ENCODE peak calls at places on chromosomes 5 and 9, in five cellular contexts. F is right lobe of liver, Y is A549, N is adrenal gland, T is Peyer's patch. I is an unnamed sample. For H3K9me3, the result is how much of the 10 kb centered on the place peaks cover.

GRCh38 chr5:150044334-150044681 is 42.0 kb downstream of the CSF1R start:
- DNase-seq in F (no peak), Y (no peak), T (no peak), N (no peak), I (no peak)

GRCh38 chr5:100890514-100891008 is 12.5 kb downstream of the ST8SIA4 start:
- DNase-seq in Y (peak), N (no peak), T (no peak), F (no peak), I (no peak)

GRCh38 chr9:94600715-94601114 is 7.1 kb upstream of the FBP2 start:
- DNase-seq in T (no peak), F (no peak), Y (no peak), N (no peak), I (no peak)

GRCh38 chr9:91809581-91810285 is 140.3 kb downstream of the ROR2 start:
- DNase-seq in N (peak), T (no peak), Y (no peak), F (no peak), I (no peak)

GRCh38 chr5:139167952-139168720 is 30.0 kb downstream of the SIL1 start:
- DNase-seq in Y (no peak), N (no peak), T (no peak), F (no peak), I (no peak)

GRCh38 chr5:154712518-154713437 is 42.4 kb upstream of the LARP1 start:
- DNase-seq in N (no peak), F (no peak), T (peak), Y (no peak), I (peak)

GRCh38 chr9:99637640-99638039 is 184.0 kb upstream of the NR4A3 start:
- DNase-seq in Y (no peak), F (no peak), T (no peak), N (no peak), I (no peak)

GRCh38 chr9:100686420-100686819 is 108.5 kb downstream of the CAVIN4 start:
- DNase-seq in N (no peak), F (no peak), Y (no peak), T (no peak), I (no peak)

GRCh38 chr9:89603629-89604462 is 966 bp upstream of the GADD45G start:
- DNase-seq in F (peak), Y (peak), N (peak), T (peak), I (peak)

GRCh38 chr5:115543931-115544370 is 624 bp downstream of the FEM1C start:
- DNase-seq in N (peak), F (peak), Y (peak), T (peak), I (peak)

GRCh38 chr5:145887217-145887616 is 14.4 kb upstream of the GRXCR2 start:
- DNase-seq in T (no peak), Y (peak), N (no peak), F (no peak), I (no peak)

GRCh38 chr9:7237473-7238243 is 479.9 kb downstream of the KDM4C start:
- DNase-seq in F (no peak), N (no peak), T (no peak), Y (no peak), I (no peak)

GRCh38 chr5:123672067-123672466 is 160.1 kb downstream of the CSNK1G3 start:
- DNase-seq in Y (no peak), N (no peak), F (no peak), T (no peak), I (no peak)

GRCh38 chr5:158991391-158991790 is 108.3 kb downstream of the EBF1 start:
- DNase-seq in N (no peak), F (no peak), Y (no peak), T (no peak), I (no peak)

GRCh38 chr9:17993009-17993408 is 414.1 kb downstream of the SH3GL2 start:
- DNase-seq in F (no peak), N (no peak), T (no peak), Y (no peak), I (no peak)

GRCh38 chr5:88880196-88880595 is 2.8 kb downstream of the MEF2C start:
- DNase-seq in F (no peak), N (no peak), Y (no peak), T (no peak), I (no peak)

GRCh38 chr9:109098221-109098959 is 21.4 kb downstream of the TMEM245 start:
- DNase-seq in Y (peak), F (no peak), N (peak), T (no peak), I (peak)

GRCh38 chr5:156824800-156825199 is 25.3 kb upstream of the PPP1R2B start:
- DNase-seq in T (no peak), N (no peak), F (no peak), Y (peak), I (no peak)

GRCh38 chr9:95407524-95407923 is 90.0 kb upstream of the FANCC start:
- DNase-seq in T (no peak), Y (no peak), F (no peak), N (no peak), I (no peak)

GRCh38 chr9:133950206-133950915 is 41.8 kb downstream of the VAV2 start:
- DNase-seq in F (peak), Y (no peak), T (no peak), N (no peak), I (no peak)
- TF ChIP-seq POLR2A in F (no peak), Y (no peak), T (no peak), N (no peak), I (no peak)

GRCh38 chr5:12592228-12592627 is 688.0 kb upstream of the CTNND2 start:
- DNase-seq in F (no peak), Y (no peak), N (no peak), T (no peak), I (no peak)

GRCh38 chr5:12586406-12586805 is 682.2 kb upstream of the CTNND2 start:
- DNase-seq in F (no peak), N (no peak), T (no peak), Y (no peak), I (no peak)
- H3K9me3 ChIP-seq in F (under half), N (under half), T (under half), Y (under half), I (under half)

GRCh38 chr9:70411930-70412677 is 2.4 kb downstream of the KLF9 start:
- DNase-seq in N (peak), T (peak), Y (no peak), F (peak), I (peak)
- TF ChIP-seq POLR2A in N (peak), T (peak), Y (no peak), F (peak), I (no peak)

GRCh38 chr9:96762562-96762961 is 15.3 kb downstream of the ZNF510 start:
- DNase-seq in Y (peak), T (no peak), F (no peak), N (no peak), I (no peak)
- H3K9me3 ChIP-seq in Y (half or more), T (under half), F (under half), N (half or more), I (under half)

GRCh38 chr9:115211413-115212204 is 93.7 kb upstream of the TNC start:
- DNase-seq in T (no peak), Y (no peak), N (no peak), F (no peak), I (no peak)

GRCh38 chr9:115207003-115207837 is 89.3 kb upstream of the TNC start:
- DNase-seq in T (no peak), Y (no peak), N (no peak), F (no peak), I (no peak)

GRCh38 chr9:115210699-115211098 is 92.7 kb upstream of the TNC start:
- DNase-seq in N (no peak), T (no peak), Y (no peak), F (no peak), I (no peak)

GRCh38 chr9:115208503-115208902 is 90.5 kb upstream of the TNC start:
- DNase-seq in T (no peak), N (no peak), F (no peak), Y (no peak), I (no peak)

DNA sequence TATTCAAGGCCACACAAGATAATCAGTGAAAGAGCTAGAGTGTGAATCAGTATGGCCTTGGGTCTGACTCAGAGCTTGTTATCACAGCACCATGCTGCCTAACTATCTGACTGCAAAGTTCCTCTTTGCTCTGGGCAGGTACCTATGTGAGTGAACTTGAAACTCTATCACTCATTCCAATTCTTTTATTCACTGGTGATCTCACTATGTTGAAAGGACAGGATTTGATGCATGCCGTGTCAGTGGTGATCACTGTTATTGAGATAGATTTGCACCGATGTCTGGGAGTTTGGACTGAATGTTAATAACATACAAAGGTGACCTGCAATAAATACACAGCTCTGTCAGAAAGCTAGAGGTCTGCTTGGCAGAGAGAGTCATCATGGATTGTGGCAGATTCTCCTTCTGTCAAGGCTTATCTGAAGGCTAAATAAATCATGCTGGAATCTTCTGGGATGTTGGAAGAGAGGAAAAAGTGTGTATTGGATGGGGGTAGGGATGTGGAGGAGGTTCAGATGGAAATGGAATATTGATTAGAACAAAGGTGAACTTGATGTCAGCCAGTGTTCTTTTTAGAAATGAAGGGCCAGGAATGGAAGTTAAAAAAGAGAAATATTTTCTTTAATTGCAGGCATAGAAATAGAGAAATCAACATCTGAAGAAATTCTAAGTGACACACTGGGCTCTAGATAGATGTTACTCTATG is 91.8 kb upstream of the TNC start:
- DNase-seq in N (no peak), Y (peak), T (peak), F (no peak), I (no peak)
- TF ChIP-seq POLR2A in N (no peak), Y (no peak), T (no peak), F (no peak), I (no peak)

GRCh38 chr5:112386716-112387115 is 32.4 kb downstream of the EPB41L4A start:
- DNase-seq in T (no peak), F (no peak), N (no peak), Y (no peak), I (no peak)
- H3K9me3 ChIP-seq in T (under half), F (under half), N (under half), Y (under half), I (under half)

DNA sequence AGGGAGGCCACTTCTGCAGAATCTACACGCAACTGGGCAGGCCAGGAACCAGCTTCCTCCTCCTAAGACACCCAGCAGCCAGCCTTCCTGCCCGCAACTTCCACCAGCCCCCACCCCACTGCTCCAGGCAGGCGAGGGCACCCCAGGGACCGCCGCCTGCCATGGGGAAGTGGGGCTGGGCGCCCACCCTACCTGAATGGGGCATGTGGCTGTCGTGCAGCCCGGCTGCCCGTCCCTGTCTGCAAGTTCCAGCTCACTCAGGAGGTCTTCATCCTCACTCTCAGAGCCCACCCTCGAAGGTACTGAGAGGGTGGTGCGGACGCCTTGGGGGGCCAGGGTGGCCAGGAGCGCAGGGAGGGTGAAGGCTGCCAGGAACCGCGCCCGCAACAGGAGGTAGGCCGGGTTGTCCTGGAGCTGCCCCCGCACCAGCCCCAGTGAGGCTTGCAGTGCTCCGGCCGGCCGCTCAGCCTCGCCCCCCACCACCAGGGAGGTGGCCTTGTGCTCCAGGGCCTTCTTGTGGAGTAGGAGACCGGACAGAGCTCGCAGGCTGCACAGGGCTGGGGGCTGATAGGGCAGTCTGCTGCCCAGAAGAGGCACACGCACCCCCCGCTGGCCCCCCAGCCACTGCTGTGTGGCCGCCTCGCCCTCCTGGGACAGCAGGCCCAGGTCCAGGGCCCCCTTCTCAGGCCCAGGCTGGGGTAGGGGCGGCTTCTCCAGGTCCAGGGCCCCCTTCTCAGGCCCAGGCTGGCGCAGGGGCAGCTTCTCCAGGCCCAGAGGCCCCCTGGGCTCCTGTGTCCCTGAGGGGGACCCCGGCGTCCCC is 4.1 kb upstream of the CARD9 start:
- DNase-seq in N (no peak), Y (no peak), F (no peak), T (no peak), I (no peak)
- TF ChIP-seq POLR2A in N (no peak), Y (no peak), F (no peak), T (no peak), I (no peak)